ENCODE peak calls at places on chromosome 11, in five cellular contexts. C is IMR-90; F is astrocyte of the cerebellum; G is HepG2; M is activated CD4-positive, alpha-beta T cell treated with anti-CD3 and anti-CD28 coated beads, Interleukin-2, amount 50 U/mL, for 24 hours. S is an unnamed sample.

GRCh38 chr11:68665471-68665870 is 18.9 kb upstream of the GAL start:
- DNase-seq in C (no peak), F (no peak), G (no peak), M (no peak), S (no peak)

GRCh38 chr11:15663778-15664218 is 549.1 kb downstream of the INSC start:
- DNase-seq in C (no peak), F (no peak), G (no peak), M (no peak), S (no peak)

GRCh38 chr11:134411887-134412507 is at the start of gene B3GAT1:
- DNase-seq in C (no peak), F (no peak), G (no peak), M (no peak), S (no peak)

GRCh38 chr11:96715208-96715607 is 325.4 kb downstream of the JRKL start:
- DNase-seq in C (no peak), F (no peak), G (no peak), M (no peak), S (peak)

GRCh38 chr11:20158597-20159257 is 1.5 kb downstream of the DBX1 start:
- DNase-seq in C (peak), F (peak), G (peak), M (no peak), S (peak)

GRCh38 chr11:16860632-16861031 is 122.2 kb downstream of the C11orf58 start:
- DNase-seq in C (no peak), F (no peak), G (no peak), M (no peak), S (peak)

GRCh38 chr11:68584097-68584496 is 100.2 kb upstream of the GAL start:
- DNase-seq in C (peak), F (no peak), G (peak), M (peak), S (peak)

GRCh38 chr11:11555228-11555627 is 66.6 kb downstream of the GALNT18 start:
- DNase-seq in C (no peak), F (no peak), G (no peak), M (no peak), S (peak)

GRCh38 chr11:92388380-92388779 is 163.8 kb downstream of the FAT3 start:
- DNase-seq in C (no peak), F (no peak), G (no peak), M (no peak), S (no peak)

GRCh38 chr11:94557391-94557790 is 9.8 kb upstream of the PIWIL4 start:
- DNase-seq in C (peak), F (no peak), G (no peak), M (no peak), S (peak)

GRCh38 chr11:57751676-57752253 is at the start of gene BTBD18:
- DNase-seq in C (peak), F (peak), G (peak), M (no peak), S (peak)

GRCh38 chr11:20353829-20354434 is 9.6 kb upstream of the HTATIP2 start:
- DNase-seq in C (peak), F (peak), G (peak), M (no peak), S (peak)

GRCh38 chr11:36008576-36008975 is 64.7 kb downstream of the LDLRAD3 start:
- DNase-seq in C (peak), F (no peak), G (no peak), M (no peak), S (peak)

GRCh38 chr11:36500315-36500721 is 9.8 kb downstream of the TRAF6 start:
- DNase-seq in C (peak), F (peak), G (no peak), M (no peak), S (peak)

GRCh38 chr11:12410006-12410728 is 32.8 kb downstream of the PARVA start:
- DNase-seq in C (peak), F (no peak), G (no peak), M (no peak), S (peak)

GRCh38 chr11:118287006-118287405 is 17.5 kb upstream of the CD3E start:
- DNase-seq in C (no peak), F (no peak), G (no peak), M (no peak), S (peak)

GRCh38 chr11:73168925-73169579 is 26.9 kb upstream of the FCHSD2 start:
- DNase-seq in C (no peak), F (no peak), G (peak), M (no peak), S (no peak)

GRCh38 chr11:26931248-26931631 is 62.7 kb upstream of the FIBIN start:
- DNase-seq in C (peak), F (no peak), G (no peak), M (no peak), S (no peak)

GRCh38 chr11:36868380-36868779 is 270.3 kb upstream of the RAG2 start:
- DNase-seq in C (no peak), F (no peak), G (no peak), M (no peak), S (no peak)

GRCh38 chr11:68406318-68407313 is 53.9 kb upstream of the PPP6R3 start:
- DNase-seq in C (no peak), F (no peak), G (peak), M (no peak), S (no peak)

GRCh38 chr11:88344869-88345268 is 7.3 kb upstream of the CTSC start:
- DNase-seq in C (no peak), F (no peak), G (no peak), M (no peak), S (no peak)

GRCh38 chr11:116861539-116861938 is 24.1 kb upstream of the APOA1 start:
- DNase-seq in C (peak), F (no peak), G (no peak), M (no peak), S (peak)

GRCh38 chr11:59551651-59552521 is 40.5 kb downstream of the OR4D9 start:
- DNase-seq in C (peak), F (no peak), G (peak), M (no peak), S (peak)

GRCh38 chr11:115724709-115725108 is 220.5 kb upstream of the CADM1 start:
- DNase-seq in C (peak), F (no peak), G (no peak), M (no peak), S (no peak)

GRCh38 chr11:15101072-15101701 is 13.5 kb upstream of the INSC start:
- DNase-seq in C (peak), F (peak), G (peak), M (peak), S (peak)

GRCh38 chr11:27372159-27372558 is 9.1 kb upstream of the CCDC34 start:
- DNase-seq in C (no peak), F (no peak), G (no peak), M (no peak), S (no peak)

GRCh38 chr11:35274909-35275807 is 136.2 kb downstream of the CD44 start:
- DNase-seq in C (no peak), F (no peak), G (peak), M (no peak), S (peak)